ENCODE peak calls at places on chromosome 12, in five cellular contexts. A, N, J, Z and E are unnamed samples.

GRCh38 chr12:3553681-3554546 is 62.9 kb downstream of the PRMT8 start:
- DNase-seq in Z (no peak), J (no peak), N (no peak), A (no peak), E (no peak)

GRCh38 chr12:101407054-101407437 is 526 bp downstream of the ARL1 start:
- DNase-seq in A (no peak), N (no peak), J (no peak), Z (peak), E (no peak)

GRCh38 chr12:103632554-103633216 is 45.6 kb downstream of the STAB2 start:
- DNase-seq in J (no peak), N (peak), Z (no peak), A (no peak), E (peak)

GRCh38 chr12:90253674-90254181 is 545.1 kb upstream of the ATP2B1 start:
- DNase-seq in Z (peak), A (peak), N (no peak), J (peak), E (peak)

GRCh38 chr12:12016284-12017100 is 54.2 kb upstream of the BCL2L14 start:
- DNase-seq in J (no peak), Z (no peak), A (no peak), N (peak), E (no peak)

GRCh38 chr12:25337916-25338315 is 87.2 kb upstream of the KRAS start:
- DNase-seq in N (peak), Z (no peak), J (no peak), A (no peak), E (no peak)

GRCh38 chr12:84627582-84627981 is 285.0 kb downstream of the SLC6A15 start:
- DNase-seq in Z (no peak), J (no peak), A (no peak), N (no peak), E (no peak)

GRCh38 chr12:98154850-98155249 is 360.5 kb upstream of the TMPO start:
- DNase-seq in N (no peak), J (no peak), A (no peak), Z (no peak), E (no peak)

GRCh38 chr12:131142891-131143637 is 189.4 kb downstream of the ADGRD1 start:
- DNase-seq in J (no peak), A (no peak), Z (no peak), N (no peak), E (no peak)

GRCh38 chr12:109488051-109488665 is 10.7 kb downstream of the UBE3B start:
- DNase-seq in J (no peak), A (no peak), N (no peak), Z (no peak), E (no peak)

GRCh38 chr12:89783321-89784060 is 74.9 kb upstream of the ATP2B1 start:
- DNase-seq in A (no peak), N (no peak), Z (no peak), J (no peak), E (no peak)

GRCh38 chr12:120529641-120530314 is 820 bp upstream of the COQ5 start:
- DNase-seq in Z (no peak), N (no peak), J (no peak), A (no peak), E (no peak)

GRCh38 chr12:4355150-4355842 is 24.2 kb downstream of the FGF23 start:
- DNase-seq in J (no peak), N (no peak), A (no peak), Z (no peak), E (no peak)

GRCh38 chr12:49231881-49232650 is 32.8 kb upstream of the TUBA1C start:
- DNase-seq in Z (peak), J (no peak), N (no peak), A (no peak), E (no peak)

GRCh38 chr12:112182499-112182898 is 57.1 kb downstream of the TRAFD1 start:
- DNase-seq in J (no peak), N (peak), A (no peak), Z (no peak), E (no peak)

GRCh38 chr12:48163150-48163747 is 5.9 kb upstream of the ASB8 start:
- DNase-seq in N (no peak), J (no peak), A (no peak), Z (no peak), E (no peak)

GRCh38 chr12:32918890-32919791 is 22.6 kb upstream of the PKP2 start:
- DNase-seq in N (no peak), Z (no peak), A (no peak), J (no peak), E (no peak)

GRCh38 chr12:121533391-121534090 is 47.3 kb downstream of the KDM2B start:
- DNase-seq in A (no peak), J (no peak), N (no peak), Z (no peak), E (no peak)

GRCh38 chr12:2376855-2377657 is 324.3 kb downstream of the CACNA1C start:
- DNase-seq in A (no peak), J (no peak), N (no peak), Z (no peak), E (no peak)

GRCh38 chr12:121034906-121035305 is 4.1 kb downstream of the OASL start:
- DNase-seq in Z (no peak), N (no peak), J (no peak), A (no peak), E (no peak)

GRCh38 chr12:46267618-46268348 is 1.1 kb downstream of the SLC38A1 start:
- DNase-seq in A (peak), Z (no peak), J (no peak), N (no peak), E (peak)

GRCh38 chr12:3600039-3600720 is 109.2 kb downstream of the PRMT8 start:
- DNase-seq in N (peak), J (no peak), Z (no peak), A (no peak), E (no peak)

GRCh38 chr12:107229827-107230226 is 136.5 kb upstream of the CRY1 start:
- DNase-seq in A (no peak), J (no peak), Z (no peak), N (no peak), E (no peak)

GRCh38 chr12:68665016-68665569 is 21.7 kb upstream of the NUP107 start:
- DNase-seq in A (no peak), Z (no peak), J (no peak), N (no peak), E (no peak)

GRCh38 chr12:15880721-15881120 is 1.5 kb upstream of the STRAP start:
- DNase-seq in J (no peak), A (no peak), Z (no peak), N (no peak), E (no peak)

GRCh38 chr12:69658203-69658602 is 40.9 kb downstream of the BEST3 start:
- DNase-seq in J (no peak), A (no peak), Z (no peak), N (no peak), E (no peak)

GRCh38 chr12:107668743-107669142 is 16.9 kb upstream of the PWP1 start:
- DNase-seq in N (no peak), A (no peak), J (no peak), Z (no peak), E (no peak)

GRCh38 chr12:106378788-106379187 is 21.2 kb downstream of the POLR3B start:
- DNase-seq in Z (no peak), J (no peak), A (no peak), N (no peak), E (no peak)

GRCh38 chr12:71312767-71313375 is 126.7 kb upstream of the LGR5 start:
- DNase-seq in N (no peak), A (no peak), J (no peak), Z (no peak), E (no peak)

GRCh38 chr12:25387136-25388050 is 136.7 kb upstream of the KRAS start:
- DNase-seq in A (peak), N (peak), Z (peak), J (peak), E (peak)

GRCh38 chr12:60176891-60177290 is 581.1 kb downstream of the SLC16A7 start:
- DNase-seq in A (no peak), J (no peak), N (no peak), Z (no peak), E (no peak)

GRCh38 chr12:48812389-48812788 is 5.9 kb upstream of the CACNB3 start:
- DNase-seq in Z (no peak), J (no peak), A (no peak), N (no peak), E (no peak)

GRCh38 chr12:89185889-89186288 is 166.4 kb downstream of the DUSP6 start:
- DNase-seq in N (no peak), Z (no peak), J (no peak), A (no peak), E (no peak)

GRCh38 chr12:62861586-62861985 is 73.4 kb downstream of the PPM1H start:
- DNase-seq in N (no peak), A (no peak), J (no peak), Z (no peak), E (no peak)